ENCODE peak calls at places on chromosomes 3 and 15, in ten cellular contexts. V is left ventricle myocardium inferior, S is pons, Z is progenitor cell of endocrine pancreas, I is HFFc6, Y is DMS79, O is astrocyte of the hippocampus, D is H4, C is Caki2, A is iris pigment epithelial cell. L is an unnamed sample.
A peak's percentile ranks its signal among the peaks of the same experiment; 100 is the strongest.

GRCh38 chr3:120168611-120169010 is 74.4 kb upstream of the GSK3B start:
- DNase-seq in V (no peak), S (no peak), Z (no peak), I (no peak), Y (no peak), O (no peak), D (no peak), C (no peak), A (no peak), L (no peak)

GRCh38 chr3:171122212-171122611 is 95.7 kb upstream of the SLC2A2 start:
- DNase-seq in V (no peak), S (peak; percentile 29), Z (no peak), I (no peak), Y (no peak), O (peak; percentile 8), D (no peak), C (no peak), A (peak; percentile 20), L (no peak)

GRCh38 chr3:99562990-99563607 is 75.3 kb upstream of the COL8A1 start:
- DNase-seq in V (no peak), S (no peak), Z (no peak), I (peak; percentile 25), Y (no peak), O (no peak), D (no peak), C (no peak), A (peak; percentile 78), L (no peak)

GRCh38 chr15:55993804-55994539 is 560 bp upstream of the NEDD4 start:
- DNase-seq in V (no peak), S (peak; percentile 44), Z (no peak), I (peak; percentile 63), Y (no peak), O (peak; percentile 82), D (peak; percentile 22), C (peak; percentile 67), A (peak; percentile 77), L (peak; percentile 36)

GRCh38 chr15:50298340-50298739 is 32.8 kb upstream of the HDC start:
- DNase-seq in V (no peak), S (no peak), Z (no peak), I (peak; percentile 28), Y (no peak), O (no peak), D (no peak), C (no peak), A (no peak), L (no peak)

GRCh38 chr3:71132995-71133730 is 450.4 kb downstream of the FOXP1 start:
- DNase-seq in V (no peak), S (no peak), Z (no peak), I (no peak), Y (peak; percentile 39), O (no peak), D (peak; percentile 21), C (peak; percentile 71), A (no peak), L (no peak)

GRCh38 chr15:44501768-44502366 is 35.1 kb upstream of the EIF3J start:
- DNase-seq in V (no peak), S (peak; percentile 68), Z (no peak), I (peak; percentile 52), Y (no peak), O (peak; percentile 57), D (peak; percentile 47), C (peak; percentile 31), A (peak; percentile 65), L (peak; percentile 32)

GRCh38 chr15:62469478-62469873 is 304.4 kb upstream of the C2CD4B start:
- DNase-seq in V (no peak), S (peak; percentile 49), Z (no peak), I (peak; percentile 45), Y (peak; percentile 47), O (no peak), D (no peak), C (no peak), A (peak; percentile 36), L (no peak)

GRCh38 chr15:66019377-66019776 is 150.1 kb downstream of the RAB11A start:
- DNase-seq in V (no peak), S (no peak), Z (no peak), I (no peak), Y (no peak), O (no peak), D (no peak), C (no peak), A (no peak), L (no peak)

GRCh38 chr3:77605308-77605707 is 565.4 kb downstream of the ROBO2 start:
- DNase-seq in V (no peak), S (no peak), Z (no peak), I (no peak), Y (no peak), O (peak; percentile 50), D (no peak), C (peak; percentile 70), A (peak; percentile 4), L (no peak)

GRCh38 chr3:178699810-178700209 is 163.6 kb downstream of the KCNMB2 start:
- DNase-seq in V (no peak), S (peak; percentile 22), Z (no peak), I (no peak), Y (peak; percentile 48), O (peak; percentile 50), D (no peak), C (peak; percentile 18), A (peak; percentile 52), L (no peak)

GRCh38 chr15:77171568-77171967 is 100.7 kb upstream of the TSPAN3 start:
- DNase-seq in V (no peak), S (no peak), Z (no peak), I (no peak), Y (no peak), O (no peak), D (no peak), C (no peak), A (no peak), L (no peak)

GRCh38 chr3:176088962-176089383 is 1108.3 kb downstream of the TBL1XR1 start:
- DNase-seq in V (no peak), S (no peak), Z (no peak), I (no peak), Y (no peak), O (no peak), D (no peak), C (no peak), A (no peak), L (no peak)

GRCh38 chr3:110343945-110344344 is 727.7 kb upstream of the NECTIN3 start:
- DNase-seq in V (no peak), S (no peak), Z (no peak), I (peak; percentile 17), Y (no peak), O (peak; percentile 4), D (no peak), C (peak; percentile 59), A (no peak), L (no peak)

GRCh38 chr15:98530570-98530969 is 117.8 kb upstream of the IGF1R start:
- DNase-seq in V (no peak), S (no peak), Z (no peak), I (no peak), Y (no peak), O (no peak), D (no peak), C (no peak), A (no peak), L (no peak)

GRCh38 chr3:58173670-58174472 is 36.9 kb downstream of the DNASE1L3 start:
- DNase-seq in V (peak; percentile 58), S (no peak), Z (peak; percentile 26), I (no peak), Y (peak; percentile 62), O (peak; percentile 43), D (no peak), C (peak; percentile 49), A (no peak), L (peak; percentile 21)

GRCh38 chr3:172653004-172653403 is 57.9 kb downstream of the NCEH1 start:
- DNase-seq in V (no peak), S (no peak), Z (no peak), I (no peak), Y (peak; percentile 67), O (peak; percentile 76), D (no peak), C (no peak), A (no peak), L (no peak)